ENCODE peak calls at places on chromosomes 16 and 17, in eight cellular contexts. T is Ammon's horn; V is stimulated activated CD4-positive, alpha-beta T cell treated with anti-CD3 and anti-CD28 coated beads, Interleukin-15, amount 100 ng/mL, for 1 hour; D is neural progenitor cell; G is PC-9; S is KG1; J is C1 segment of cervical spinal cord; H is osteocyte. F is an unnamed sample.

GRCh38 chr17:45129940-45130639 is 2.2 kb downstream of the PLCD3 start:
- DNase-seq in T (no peak), V (no peak), D (no peak), G (peak; percentile 92), S (no peak), J (no peak), H (no peak), F (no peak)

GRCh38 chr17:9307313-9307998 is 268.2 kb downstream of the STX8 start:
- DNase-seq in T (no peak), V (no peak), D (peak; percentile 24), G (peak; percentile 6), S (no peak), J (no peak), H (no peak), F (no peak)

GRCh38 chr17:17792551-17793377 is 44.0 kb downstream of the SREBF1 start:
- DNase-seq in T (peak; percentile 67), V (no peak), D (peak; percentile 64), G (no peak), S (no peak), J (no peak), H (no peak), F (no peak)

GRCh38 chr16:27259710-27260109 is 8.9 kb downstream of the NSMCE1 start:
- DNase-seq in T (no peak), V (no peak), D (peak; percentile 62), G (no peak), S (no peak), J (no peak), H (peak; percentile 23), F (no peak)

GRCh38 chr17:81863123-81863675 is 2.9 kb upstream of the P4HB start:
- DNase-seq in T (no peak), V (no peak), D (no peak), G (no peak), S (no peak), J (no peak), H (no peak), F (no peak)

GRCh38 chr16:6428861-6429260 is 903.8 kb upstream of the RBFOX1 start:
- DNase-seq in T (no peak), V (no peak), D (no peak), G (no peak), S (no peak), J (no peak), H (no peak), F (no peak)

GRCh38 chr17:10349403-10349802 is 23.4 kb downstream of the MYH13 start:
- DNase-seq in T (no peak), V (no peak), D (peak; percentile 34), G (no peak), S (no peak), J (no peak), H (no peak), F (no peak)

GRCh38 chr16:74216319-74216718 is 80.3 kb upstream of the PSMD7 start:
- DNase-seq in T (no peak), V (no peak), D (no peak), G (no peak), S (no peak), J (no peak), H (no peak), F (no peak)

GRCh38 chr17:2468270-2468669 is 43.4 kb downstream of the METTL16 start:
- DNase-seq in T (no peak), V (no peak), D (no peak), G (no peak), S (no peak), J (no peak), H (no peak), F (no peak)

GRCh38 chr17:34254651-34255380 is at the start of gene CCL2:
- DNase-seq in T (peak; percentile 80), V (no peak), D (peak; percentile 73), G (peak; percentile 1), S (no peak), J (no peak), H (no peak), F (peak; percentile 65)

GRCh38 chr17:58764373-58764772 is 8.7 kb downstream of the PPM1E start:
- DNase-seq in T (no peak), V (no peak), D (no peak), G (no peak), S (no peak), J (no peak), H (no peak), F (no peak)

GRCh38 chr16:61435356-61435755 is 600.9 kb downstream of the CDH8 start:
- DNase-seq in T (no peak), V (no peak), D (no peak), G (no peak), S (no peak), J (no peak), H (no peak), F (no peak)

GRCh38 chr17:1490643-1491405 is 1.7 kb downstream of the MYO1C start:
- DNase-seq in T (no peak), V (peak; percentile 53), D (peak; percentile 84), G (peak; percentile 76), S (peak; percentile 1), J (no peak), H (no peak), F (no peak)

GRCh38 chr17:29004081-29004692 is 1.6 kb downstream of the SEZ6 start:
- DNase-seq in T (peak; percentile 33), V (no peak), D (peak; percentile 69), G (no peak), S (no peak), J (no peak), H (no peak), F (no peak)

GRCh38 chr17:20043034-20043433 is 33.9 kb downstream of the SPECC1 start:
- DNase-seq in T (no peak), V (no peak), D (no peak), G (no peak), S (no peak), J (no peak), H (no peak), F (no peak)

GRCh38 chr17:74442670-74443515 is 11.0 kb downstream of the GPRC5C start:
- DNase-seq in T (peak; percentile 82), V (no peak), D (peak; percentile 46), G (peak; percentile 77), S (no peak), J (no peak), H (no peak), F (peak; percentile 95)

GRCh38 chr17:50865060-50865867 is 890 bp downstream of the TOB1 start:
- DNase-seq in T (peak; percentile 79), V (peak; percentile 27), D (peak; percentile 82), G (peak; percentile 77), S (no peak), J (no peak), H (peak; percentile 87), F (no peak)

GRCh38 chr16:89201467-89202377 is 1.4 kb upstream of the SLC22A31 start:
- DNase-seq in T (no peak), V (peak; percentile 71), D (peak; percentile 95), G (peak; percentile 95), S (peak; percentile 9), J (no peak), H (no peak), F (peak; percentile 59)

GRCh38 chr17:49003557-49004511 is 6.6 kb downstream of the IGF2BP1 start:
- DNase-seq in T (no peak), V (no peak), D (peak; percentile 79), G (no peak), S (no peak), J (no peak), H (peak; percentile 84), F (no peak)

GRCh38 chr17:2241823-2242222 is 61.8 kb downstream of the SMG6 start:
- DNase-seq in T (no peak), V (no peak), D (no peak), G (no peak), S (no peak), J (no peak), H (no peak), F (no peak)

F was measured in breast epithelium.